ENCODE peak calls at places on chromosomes 6 and 20, in six cellular contexts. T is activated effector memory CD4-positive, alpha-beta T cell treated with anti-CD3 and anti-CD28 coated beads, Interleukin-2, amount 50 U/mL, for 16 hours; S is GM04504; C is astrocyte; G is ACHN; J is ascending aorta. Y is an unnamed sample.
A peak's percentile ranks its signal among the peaks of the same experiment; 100 is the strongest.

GRCh38 chr6:38150681-38151296 is 331.3 kb downstream of the ZFAND3 start:
- DNase-seq in T (no peak), C (no peak), J (no peak), G (no peak), S (no peak), Y (no peak)

GRCh38 chr6:15387118-15387517 is 141.2 kb downstream of the JARID2 start:
- DNase-seq in T (no peak), S (no peak), J (no peak), C (peak; percentile 81), G (no peak), Y (no peak)

GRCh38 chr6:111972714-111973678 is 80.9 kb upstream of the CCN6 start:
- DNase-seq in C (peak; percentile 98), G (peak; percentile 60), S (peak; percentile 90), T (peak; percentile 85), J (peak; percentile 83), Y (no peak)

GRCh38 chr20:56779452-56780143 is 150.5 kb downstream of the TFAP2C start:
- DNase-seq in T (no peak), C (no peak), J (no peak), G (no peak), S (no peak), Y (peak; percentile 14)

GRCh38 chr6:15551798-15552197 is 111.0 kb downstream of the DTNBP1 start:
- DNase-seq in C (peak; percentile 53), G (no peak), J (no peak), T (no peak), S (no peak), Y (peak; percentile 83)

GRCh38 chr20:61963149-61963548 is 102.5 kb downstream of the TAF4 start:
- DNase-seq in G (no peak), T (no peak), C (no peak), J (no peak), S (no peak), Y (peak; percentile 51)

GRCh38 chr6:44650495-44650894 is 263.0 kb downstream of the CDC5L start:
- DNase-seq in C (no peak), G (no peak), J (no peak), T (no peak), S (no peak), Y (no peak)

GRCh38 chr6:135243871-135244796 is 63.0 kb downstream of the MYB start:
- DNase-seq in T (no peak), J (no peak), G (no peak), C (no peak), S (no peak), Y (no peak)

GRCh38 chr6:105263685-105264298 is 84.0 kb upstream of the POPDC3 start:
- DNase-seq in S (no peak), J (no peak), G (no peak), T (no peak), C (peak; percentile 54), Y (no peak)

GRCh38 chr6:7323074-7323473 is 10.1 kb upstream of the SSR1 start:
- DNase-seq in J (no peak), G (no peak), S (no peak), T (no peak), C (no peak), Y (no peak)

GRCh38 chr6:1821188-1822183 is 211.8 kb downstream of the FOXC1 start:
- DNase-seq in C (peak; percentile 40), G (no peak), S (peak; percentile 66), T (no peak), J (no peak), Y (no peak)

GRCh38 chr6:85865665-85866372 is 223.1 kb upstream of the SYNCRIP start:
- DNase-seq in T (no peak), C (peak; percentile 65), S (peak; percentile 17), J (no peak), G (peak; percentile 65), Y (no peak)

GRCh38 chr6:2448826-2449571 is 203.6 kb upstream of the GMDS start:
- DNase-seq in G (peak; percentile 71), S (peak; percentile 58), C (peak; percentile 62), J (peak; percentile 76), T (no peak), Y (no peak)

GRCh38 chr6:13674533-13675190 is 37.0 kb downstream of the RANBP9 start:
- DNase-seq in T (no peak), C (no peak), G (no peak), S (no peak), J (no peak), Y (no peak)

GRCh38 chr6:125984311-125984710 is 2.0 kb upstream of the TRMT11 start:
- DNase-seq in S (peak; percentile 30), J (no peak), C (peak; percentile 76), T (no peak), G (no peak), Y (no peak)

GRCh38 chr6:122788663-122789062 is 395 bp upstream of the SMPDL3A start:
- DNase-seq in S (no peak), C (no peak), J (no peak), T (no peak), G (no peak), Y (no peak)

GRCh38 chr20:25987073-25987927 is 290.6 kb upstream of the ZNF337 start:
- DNase-seq in G (no peak), J (no peak), T (peak; percentile 83), C (no peak), S (no peak), Y (peak; percentile 81)

GRCh38 chr6:134990262-134990661 is 40.4 kb upstream of the ALDH8A1 start:
- DNase-seq in S (no peak), J (no peak), G (no peak), T (no peak), C (no peak), Y (no peak)

GRCh38 chr6:135212020-135212806 is 31.1 kb downstream of the MYB start:
- DNase-seq in J (no peak), C (peak; percentile 41), S (peak; percentile 71), T (no peak), G (no peak), Y (no peak)

GRCh38 chr6:151388997-151389639 is 2.2 kb downstream of the ZBTB2 start:
- DNase-seq in S (no peak), G (no peak), J (no peak), T (peak; percentile 73), C (no peak), Y (no peak)

GRCh38 chr6:15039136-15039535 is 206.7 kb upstream of the JARID2 start:
- DNase-seq in G (no peak), C (no peak), J (no peak), T (no peak), S (no peak), Y (no peak)

GRCh38 chr6:48419992-48420391 is 309.0 kb upstream of the PTCHD4 start:
- DNase-seq in J (no peak), T (no peak), C (peak; percentile 11), S (no peak), G (no peak), Y (no peak)

GRCh38 chr6:139152892-139153271 is 18.0 kb downstream of the HECA start:
- DNase-seq in J (no peak), T (no peak), G (no peak), S (no peak), C (peak; percentile 86), Y (no peak)

GRCh38 chr6:107819976-107820551 is 4.0 kb downstream of the SCML4 start:
- DNase-seq in G (no peak), S (no peak), J (no peak), C (no peak), T (peak; percentile 67), Y (no peak)

GRCh38 chr20:32509639-32510066 is 75.5 kb downstream of the NOL4L start:
- DNase-seq in C (no peak), G (no peak), J (no peak), T (peak; percentile 84), S (no peak), Y (no peak)

GRCh38 chr6:49607391-49607982 is 29.2 kb downstream of the RHAG start:
- DNase-seq in C (no peak), J (no peak), T (no peak), S (no peak), G (no peak), Y (no peak)